ENCODE peak calls at places on chromosome 19, in five cellular contexts. X is pulmonary artery endothelial cell; C is GM12865; I is neuronal stem cell; S is stimulated activated CD4-positive, alpha-beta T cell treated with anti-CD3 and anti-CD28 coated beads, Interleukin-1b, Interleukin-23, amount 100 ng/mL, for 48 hours. N is an unnamed sample.

GRCh38 chr19:52231154-52231565 is 38.2 kb upstream of the ZNF766 start:
- DNase-seq in X (no peak), C (no peak), I (no peak), S (no peak), N (no peak)

GRCh38 chr19:49552749-49553148 is 24.9 kb downstream of the RCN3 start:
- DNase-seq in X (no peak), C (no peak), I (no peak), S (no peak), N (no peak)

GRCh38 chr19:22144394-22144793 is 52.4 kb downstream of the ZNF676 start:
- DNase-seq in X (no peak), C (peak), I (peak), S (no peak), N (no peak)

GRCh38 chr19:35249848-35250711 is 1.3 kb downstream of the LSR start:
- DNase-seq in X (no peak), C (no peak), I (no peak), S (no peak), N (no peak)

GRCh38 chr19:49888478-49888901 is 8.2 kb downstream of the IL4I1 start:
- DNase-seq in X (no peak), C (no peak), I (no peak), S (no peak), N (no peak)

GRCh38 chr19:19628499-19629134 is 597 bp upstream of the LPAR2 start:
- DNase-seq in X (no peak), C (peak), I (peak), S (peak), N (peak)

GRCh38 chr19:2552859-2553258 is 76.9 kb downstream of the GADD45B start:
- DNase-seq in X (no peak), C (peak), I (no peak), S (peak), N (no peak)

GRCh38 chr19:661427-662196 is 1.4 kb downstream of the RNF126 start:
- DNase-seq in X (no peak), C (peak), I (no peak), S (peak), N (no peak)

GRCh38 chr19:2040647-2041435 is 10.2 kb downstream of the MKNK2 start:
- DNase-seq in X (no peak), C (peak), I (no peak), S (no peak), N (no peak)

GRCh38 chr19:54739587-54740497 is 1.5 kb downstream of the KIR2DL3 start:
- DNase-seq in X (no peak), C (no peak), I (no peak), S (no peak), N (no peak)

GRCh38 chr19:1252221-1252817 is 3.9 kb downstream of the MIDN start:
- DNase-seq in X (no peak), C (peak), I (no peak), S (peak), N (peak)

GRCh38 chr19:17511724-17512573 is 500 bp downstream of the PGLS start:
- DNase-seq in X (peak), C (peak), I (peak), S (peak), N (peak)

GRCh38 chr19:46731007-46731501 is 14.1 kb upstream of the PRKD2 start:
- DNase-seq in X (peak), C (peak), I (no peak), S (no peak), N (peak)

GRCh38 chr19:5434970-5435641 is 20.1 kb upstream of the ZNRF4 start:
- DNase-seq in X (no peak), C (no peak), I (no peak), S (peak), N (peak)

GRCh38 chr19:1259206-1259872 is 9.8 kb upstream of the CIRBP start:
- DNase-seq in X (no peak), C (peak), I (no peak), S (peak), N (peak)

GRCh38 chr19:41928754-41929535 is 696 bp upstream of the ERFL start:
- DNase-seq in X (no peak), C (peak), I (no peak), S (no peak), N (no peak)

GRCh38 chr19:55034751-55035150 is 3.3 kb downstream of the GP6 start:
- DNase-seq in X (no peak), C (no peak), I (no peak), S (no peak), N (no peak)

GRCh38 chr19:14580623-14581237 is 2.2 kb upstream of the CLEC17A start:
- DNase-seq in X (no peak), C (peak), I (no peak), S (peak), N (no peak)

GRCh38 chr19:28327905-28328304 is 885.0 kb downstream of the UQCRFS1 start:
- DNase-seq in X (no peak), C (no peak), I (no peak), S (no peak), N (no peak)

GRCh38 chr19:40232479-40232878 is 6.0 kb upstream of the CCNP start:
- DNase-seq in X (no peak), C (no peak), I (no peak), S (no peak), N (no peak)

GRCh38 chr19:41906916-41907680 is 21.2 kb downstream of the ERFL start:
- DNase-seq in X (no peak), C (no peak), I (no peak), S (no peak), N (no peak)

N was measured in renal cortical epithelial cell.